ENCODE peak calls at places on chromosomes 2 and 18, in five cellular contexts. C is HCT116, L is hepatocyte, V is neural progenitor cell, H is GM23248. S is an unnamed sample.

GRCh38 chr2:85536479-85536878 is 2.5 kb upstream of the MAT2A start:
- DNase-seq in C (no peak), L (peak), V (no peak), H (peak), S (no peak)

GRCh38 chr2:117101613-117102012 is 712.9 kb upstream of the DDX18 start:
- DNase-seq in C (no peak), L (no peak), V (no peak), H (no peak), S (no peak)

GRCh38 chr2:25885933-25886332 is 7.6 kb upstream of the ASXL2 start:
- DNase-seq in C (no peak), L (peak), V (no peak), H (peak), S (no peak)

GRCh38 chr2:189253841-189254240 is 74.3 kb upstream of the COL5A2 start:
- DNase-seq in C (no peak), L (no peak), V (no peak), H (peak), S (no peak)

GRCh38 chr2:236806133-236806532 is 236.5 kb downstream of the ACKR3 start:
- DNase-seq in C (no peak), L (no peak), V (no peak), H (no peak), S (no peak)

GRCh38 chr2:41321341-41321740 is 726.5 kb upstream of the PKDCC start:
- DNase-seq in C (no peak), L (no peak), V (no peak), H (no peak), S (no peak)

GRCh38 chr18:69282371-69282770 is 118.3 kb upstream of the DOK6 start:
- DNase-seq in C (no peak), L (no peak), V (peak), H (no peak), S (no peak)

GRCh38 chr2:159907914-159908313 is 109.9 kb upstream of the CD302 start:
- DNase-seq in C (no peak), L (no peak), V (no peak), H (no peak), S (no peak)

GRCh38 chr2:131125195-131125757 is 20.1 kb downstream of the PLEKHB2 start:
- DNase-seq in C (no peak), L (peak), V (no peak), H (no peak), S (no peak)

GRCh38 chr2:169782513-169782912 is 16.2 kb upstream of the SSB start:
- DNase-seq in C (no peak), L (no peak), V (peak), H (no peak), S (no peak)

GRCh38 chr2:69075486-69075885 is 62.5 kb downstream of the ANTXR1 start:
- DNase-seq in C (no peak), L (no peak), V (no peak), H (no peak), S (no peak)

GRCh38 chr2:167293172-167293781 is 405.0 kb downstream of the XIRP2 start:
- DNase-seq in C (no peak), L (peak), V (peak), H (peak), S (peak)

GRCh38 chr2:128410035-128410757 is 91.5 kb upstream of the HS6ST1 start:
- DNase-seq in C (no peak), L (no peak), V (no peak), H (no peak), S (no peak)

GRCh38 chr2:224457408-224458096 is 55.6 kb upstream of the FAM124B start:
- DNase-seq in C (no peak), L (no peak), V (no peak), H (no peak), S (no peak)

GRCh38 chr2:240437861-240438809 is 2.7 kb downstream of the GPC1 start:
- DNase-seq in C (peak), L (peak), V (peak), H (peak), S (peak)

GRCh38 chr2:182375862-182376261 is 51.0 kb downstream of the PDE1A start:
- DNase-seq in C (no peak), L (no peak), V (no peak), H (no peak), S (no peak)

GRCh38 chr2:210440206-210440605 is 36.4 kb downstream of the LANCL1 start:
- DNase-seq in C (no peak), L (no peak), V (no peak), H (no peak), S (no peak)

GRCh38 chr2:197600306-197600705 is 75.1 kb downstream of the RFTN2 start:
- DNase-seq in C (no peak), L (no peak), V (no peak), H (no peak), S (no peak)

GRCh38 chr2:180670302-180671003 is 310.0 kb upstream of the UBE2E3 start:
- DNase-seq in C (no peak), L (no peak), V (no peak), H (no peak), S (no peak)

GRCh38 chr2:66435549-66435875 is 587 bp downstream of the MEIS1 start:
- DNase-seq in C (no peak), L (no peak), V (peak), H (peak), S (no peak)

GRCh38 chr2:232530626-232531260 is 4.8 kb downstream of the CHRND start:
- DNase-seq in C (no peak), L (no peak), V (no peak), H (no peak), S (no peak)

GRCh38 chr2:40820319-40820718 is 368.4 kb upstream of the SLC8A1 start:
- DNase-seq in C (no peak), L (no peak), V (no peak), H (peak), S (no peak)

GRCh38 chr2:44778671-44779476 is 162.6 kb upstream of the SIX3 start:
- DNase-seq in C (no peak), L (no peak), V (peak), H (no peak), S (peak)

GRCh38 chr18:56627991-56628390 is 10.4 kb downstream of the TXNL1 start:
- DNase-seq in C (no peak), L (no peak), V (no peak), H (no peak), S (no peak)

GRCh38 chr2:175366814-175367213 is 185.3 kb upstream of the ATP5MC3 start:
- DNase-seq in C (peak), L (peak), V (peak), H (peak), S (peak)

GRCh38 chr2:66030553-66030952 is 404.4 kb upstream of the MEIS1 start:
- DNase-seq in C (peak), L (no peak), V (peak), H (peak), S (no peak)

GRCh38 chr18:36660311-36660710 is 168.5 kb downstream of the TPGS2 start:
- DNase-seq in C (no peak), L (no peak), V (no peak), H (no peak), S (no peak)

GRCh38 chr2:170354855-170355649 is 177.1 kb downstream of the MYO3B start:
- DNase-seq in C (no peak), L (no peak), V (no peak), H (no peak), S (no peak)

GRCh38 chr2:197982565-197982964 is 178.2 kb downstream of the PLCL1 start:
- DNase-seq in C (no peak), L (no peak), V (no peak), H (no peak), S (no peak)

GRCh38 chr2:82796132-82796531 is 1662.9 kb downstream of the SUCLG1 start:
- DNase-seq in C (no peak), L (no peak), V (no peak), H (no peak), S (no peak)

GRCh38 chr2:85840091-85840490 is 48.7 kb downstream of the ST3GAL5 start:
- DNase-seq in C (no peak), L (no peak), V (no peak), H (no peak), S (no peak)

GRCh38 chr2:5691659-5692529 is at the start of gene SOX11:
- DNase-seq in C (no peak), L (peak), V (peak), H (peak), S (no peak)

DNA sequence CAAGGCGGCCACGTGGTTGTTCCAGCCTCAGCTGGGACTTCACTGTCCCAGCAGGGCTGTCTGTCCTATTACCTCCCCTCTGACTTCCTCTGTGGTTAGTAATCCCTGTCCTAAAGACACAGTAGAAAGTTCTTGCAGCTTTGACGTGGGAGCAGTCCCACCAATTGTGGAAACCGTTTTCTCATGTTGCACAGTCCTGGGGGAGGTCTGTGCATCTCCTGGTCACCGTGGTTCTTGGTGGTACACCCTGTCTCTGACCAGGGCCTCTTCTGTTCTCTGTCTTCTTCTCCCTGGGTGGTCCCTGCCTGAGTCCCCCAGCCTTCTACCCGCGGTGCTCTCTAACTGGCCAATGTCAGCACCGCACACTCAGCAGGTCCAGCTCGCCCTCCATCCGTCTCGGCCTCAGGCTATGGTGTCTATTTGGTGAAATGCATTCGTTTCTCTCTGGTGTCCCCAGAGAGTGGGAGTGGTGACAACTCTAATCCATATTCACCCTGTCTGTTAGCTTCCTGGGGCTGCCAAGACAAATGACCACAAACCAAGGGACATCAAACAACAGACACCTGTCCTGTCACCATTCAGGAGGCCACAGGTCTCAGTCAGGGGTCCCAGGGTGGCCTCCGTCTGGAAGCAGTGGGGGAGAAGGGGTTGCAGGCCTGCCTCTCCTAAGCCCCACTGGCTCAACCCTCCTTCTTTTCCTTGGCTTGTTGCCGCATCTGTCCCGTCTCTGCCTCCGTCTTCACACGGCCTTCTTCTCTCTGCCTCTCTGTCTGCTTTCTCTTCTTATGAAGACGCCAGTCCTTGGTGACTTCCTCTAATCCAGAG is 99.8 kb downstream of the SH3BP4 start:
- DNase-seq in C (no peak), L (no peak), V (no peak), H (peak), S (no peak)
- TF ChIP-seq EZH2phosphoT487 in C (no peak), L (no peak), V (no peak), H (no peak), S (no peak)

DNA sequence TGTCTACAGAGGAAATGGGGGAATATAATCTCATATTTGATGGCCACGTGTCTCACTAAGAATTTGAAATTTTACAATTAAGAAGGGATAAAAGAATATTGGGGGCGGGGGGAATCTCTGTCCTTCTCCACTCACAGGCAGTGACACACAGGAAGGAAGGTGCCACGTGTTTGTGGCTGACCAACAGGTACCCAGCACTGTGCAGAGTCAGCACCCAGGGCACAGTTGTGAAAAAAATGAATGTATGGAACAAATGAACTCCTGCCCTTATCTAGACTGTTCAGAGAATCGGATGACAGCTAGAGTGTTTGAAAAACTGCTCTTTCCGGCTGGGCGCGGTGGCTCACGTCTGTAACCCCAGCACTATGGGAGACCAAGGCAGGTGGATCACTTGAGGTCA is 317.0 kb upstream of the MYT1L start:
- DNase-seq in C (no peak), L (no peak), V (no peak), H (no peak), S (no peak)
- TF ChIP-seq EZH2phosphoT487 in C (no peak), L (no peak), V (no peak), H (no peak), S (no peak)

GRCh38 chr2:43133708-43134570 is 92.5 kb downstream of the ZFP36L2 start:
- DNase-seq in C (no peak), L (no peak), V (no peak), H (no peak), S (peak)
- TF ChIP-seq EZH2phosphoT487 in C (no peak), L (no peak), V (no peak), H (no peak), S (no peak)

DNA sequence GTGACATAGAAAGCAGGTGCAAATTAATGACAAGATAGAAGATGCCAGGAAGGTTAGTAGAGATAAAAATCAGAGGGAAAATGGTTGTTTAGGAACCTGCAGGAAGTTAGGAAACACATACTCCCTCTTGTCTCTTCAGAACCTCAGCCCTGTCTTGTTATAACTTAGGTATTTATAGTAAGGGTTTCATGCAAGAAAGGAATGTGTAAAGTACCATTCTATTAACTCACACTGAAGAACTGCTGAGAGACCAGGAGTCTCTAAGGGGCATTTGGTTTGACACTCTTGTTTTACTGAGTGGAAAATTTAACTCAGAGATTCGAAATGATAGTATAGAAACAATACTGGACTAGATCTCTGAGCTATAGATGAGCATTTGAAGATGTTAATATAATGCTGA is 235.2 kb upstream of the RGPD4 start:
- DNase-seq in C (no peak), L (no peak), V (no peak), H (peak), S (no peak)
- TF ChIP-seq EZH2phosphoT487 in C (no peak), L (no peak), V (no peak), H (no peak), S (no peak)

GRCh38 chr2:217289909-217290283 is 430.0 kb upstream of the TNP1 start:
- DNase-seq in C (no peak), L (peak), V (peak), H (peak), S (no peak)
- TF ChIP-seq EZH2phosphoT487 in C (no peak), L (no peak), V (no peak), H (no peak), S (no peak)

GRCh38 chr2:7508220-7508943 is 591.2 kb downstream of the RNF144A start:
- DNase-seq in C (no peak), L (no peak), V (no peak), H (peak), S (no peak)
- TF ChIP-seq EZH2phosphoT487 in C (no peak), L (no peak), V (no peak), H (no peak), S (no peak)

GRCh38 chr18:1408331-1408835 is 503.7 kb downstream of the ADCYAP1 start:
- DNase-seq in C (no peak), L (peak), V (no peak), H (no peak), S (no peak)

GRCh38 chr18:1412660-1413659 is 508.3 kb downstream of the ADCYAP1 start:
- DNase-seq in C (no peak), L (no peak), V (no peak), H (no peak), S (no peak)
- TF ChIP-seq EZH2phosphoT487 in C (no peak), L (no peak), V (no peak), H (no peak), S (no peak)

GRCh38 chr2:191366199-191366598 is 121.0 kb downstream of the MYO1B start:
- DNase-seq in C (no peak), L (no peak), V (no peak), H (peak), S (no peak)
- TF ChIP-seq EZH2phosphoT487 in C (no peak), L (no peak), V (no peak), H (no peak), S (no peak)

GRCh38 chr18:49133112-49133511 is 182.3 kb upstream of the SMAD7 start:
- DNase-seq in C (no peak), L (no peak), V (no peak), H (no peak), S (no peak)

GRCh38 chr18:49139726-49140125 is 189.0 kb upstream of the SMAD7 start:
- DNase-seq in C (no peak), L (no peak), V (peak), H (no peak), S (no peak)

GRCh38 chr18:49137585-49137984 is 186.8 kb upstream of the SMAD7 start:
- DNase-seq in C (no peak), L (no peak), V (no peak), H (no peak), S (no peak)

GRCh38 chr18:49137093-49137492 is 186.3 kb upstream of the SMAD7 start:
- DNase-seq in C (no peak), L (no peak), V (no peak), H (no peak), S (no peak)

DNA sequence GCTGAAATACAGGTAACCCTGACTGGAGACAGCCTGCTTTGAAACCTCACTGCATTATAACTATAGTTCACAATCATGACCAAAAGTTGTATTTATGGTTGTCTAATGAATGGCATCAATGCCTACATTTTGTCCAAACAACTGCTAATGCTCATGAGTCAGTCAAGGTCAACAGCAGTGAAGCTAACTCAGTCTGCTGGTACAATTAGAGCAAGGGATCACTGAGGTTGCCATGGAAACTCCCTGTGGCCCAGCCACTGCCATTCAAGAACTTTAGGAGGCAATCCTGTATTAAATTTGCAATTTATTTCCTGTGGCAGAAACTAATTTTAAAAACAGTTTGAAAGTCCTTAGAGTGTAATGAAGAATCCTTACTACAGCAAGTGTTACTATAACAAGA is 185.1 kb upstream of the SMAD7 start:
- DNase-seq in C (no peak), L (peak), V (no peak), H (peak), S (no peak)
- TF ChIP-seq EZH2phosphoT487 in C (no peak), L (no peak), V (no peak), H (no peak), S (no peak)

GRCh38 chr2:18413794-18414396 is 146.6 kb downstream of the RDH14 start:
- DNase-seq in C (peak), L (peak), V (no peak), H (peak), S (no peak)

GRCh38 chr2:18411571-18411970 is 148.9 kb downstream of the RDH14 start:
- DNase-seq in C (no peak), L (no peak), V (no peak), H (no peak), S (no peak)

GRCh38 chr2:18410543-18410942 is 149.9 kb downstream of the RDH14 start:
- DNase-seq in C (no peak), L (no peak), V (no peak), H (no peak), S (no peak)

GRCh38 chr2:18412980-18413793 is 147.3 kb downstream of the RDH14 start:
- DNase-seq in C (peak), L (no peak), V (no peak), H (peak), S (no peak)
- TF ChIP-seq EZH2phosphoT487 in C (no peak), L (no peak), V (no peak), H (no peak), S (no peak)